ENCODE peak calls at places on chromosomes 7 and 10, in eight cellular contexts. L is RPMI8226; Y is left ventricle myocardium inferior; I is stimulated activated CD4-positive, alpha-beta T cell treated with anti-CD3 and anti-CD28 coated beads, Interleukin-2, amount 100 ng/mL, for 48 hours; V is GM20000; G is WTC11; S is neuronal stem cell; O is activated CD4-positive, alpha-beta T cell treated with anti-CD3 and anti-CD28 coated beads, Interleukin-2, amount 10 ng/mL, durations not matched to agents 7 days and 5 days. P is an unnamed sample.

GRCh38 chr10:114052255-114052654 is 8.6 kb downstream of the ADRB1 start:
- DNase-seq in V (no peak), S (no peak), O (no peak), G (no peak), I (no peak), Y (no peak), L (no peak), P (no peak)

GRCh38 chr7:2821161-2821841 is 22.8 kb downstream of the GNA12 start:
- DNase-seq in S (no peak), V (peak), Y (no peak), O (no peak), L (peak), G (no peak), I (no peak), P (no peak)

GRCh38 chr10:38072552-38072951 is 21.6 kb upstream of the ZNF37A start:
- DNase-seq in Y (no peak), S (no peak), L (no peak), V (no peak), G (no peak), I (no peak), O (no peak), P (peak)

GRCh38 chr7:234712-235553 is 42.6 kb downstream of the FAM20C start:
- DNase-seq in G (no peak), V (no peak), L (no peak), Y (peak), S (no peak), O (no peak), I (no peak), P (no peak)

GRCh38 chr10:59894114-59894513 is 12.2 kb downstream of the CCDC6 start:
- DNase-seq in I (no peak), S (no peak), G (no peak), Y (no peak), L (no peak), V (no peak), O (no peak), P (no peak)

GRCh38 chr7:23679898-23680416 is at the start of gene FAM221A:
- DNase-seq in G (peak), V (peak), Y (peak), I (peak), O (peak), L (peak), S (peak), P (peak)

GRCh38 chr10:131689016-131689415 is 211.8 kb upstream of the PPP2R2D start:
- DNase-seq in Y (no peak), G (peak), I (no peak), L (no peak), O (no peak), S (no peak), V (no peak), P (no peak)

GRCh38 chr10:113052076-113052830 is 102.2 kb downstream of the TCF7L2 start:
- DNase-seq in S (no peak), I (no peak), L (no peak), V (no peak), G (no peak), O (no peak), Y (no peak), P (peak)

GRCh38 chr7:3206101-3206500 is 95.0 kb upstream of the SDK1 start:
- DNase-seq in V (no peak), I (no peak), S (no peak), Y (no peak), L (no peak), O (no peak), G (no peak), P (no peak)

GRCh38 chr10:72316748-72317435 is 37.8 kb downstream of the DNAJB12 start:
- DNase-seq in L (peak), Y (peak), S (no peak), O (peak), G (no peak), V (no peak), I (no peak), P (no peak)

GRCh38 chr10:26556756-26557640 is 118.9 kb downstream of the APBB1IP start:
- DNase-seq in I (no peak), L (peak), O (peak), V (peak), S (peak), G (no peak), Y (no peak), P (peak)

GRCh38 chr7:67484244-67484751 is 487.7 kb downstream of the TYW1 start:
- DNase-seq in O (peak), S (peak), Y (peak), I (peak), G (peak), V (peak), L (peak), P (peak)

GRCh38 chr7:113918946-113919345 is at the start of gene PPP1R3A:
- DNase-seq in V (no peak), Y (no peak), O (no peak), I (no peak), S (no peak), L (peak), G (no peak), P (peak)

GRCh38 chr10:34637419-34637911 is 177.6 kb downstream of the PARD3 start:
- DNase-seq in L (peak), Y (peak), V (peak), O (peak), G (peak), S (peak), I (peak), P (peak)

GRCh38 chr10:75525646-75526045 is 94.2 kb downstream of the LRMDA start:
- DNase-seq in Y (no peak), S (no peak), L (no peak), O (no peak), G (no peak), I (no peak), V (no peak), P (no peak)

GRCh38 chr7:1053002-1053411 is 8.7 kb downstream of the GPR146 start:
- DNase-seq in O (no peak), L (no peak), G (peak), V (no peak), S (no peak), I (no peak), Y (peak), P (no peak)

GRCh38 chr10:51176976-51177690 is 102.8 kb downstream of the PRKG1 start:
- DNase-seq in Y (no peak), L (no peak), O (no peak), G (no peak), V (no peak), S (no peak), I (no peak), P (no peak)

GRCh38 chr10:77715081-77715480 is 77.5 kb upstream of the KCNMA1 start:
- DNase-seq in I (no peak), V (no peak), O (peak), G (no peak), L (peak), Y (no peak), S (no peak), P (peak)

GRCh38 chr10:13162013-13162364 is 631 bp downstream of the MCM10 start:
- DNase-seq in V (peak), I (no peak), G (no peak), O (peak), S (peak), L (peak), Y (no peak), P (no peak)

GRCh38 chr7:4191046-4191445 is 491.0 kb upstream of the FOXK1 start:
- DNase-seq in Y (no peak), V (no peak), G (no peak), I (no peak), L (no peak), O (no peak), S (no peak), P (no peak)

GRCh38 chr10:88565072-88565471 is 18.0 kb downstream of the RNLS start:
- DNase-seq in V (peak), I (no peak), Y (no peak), O (no peak), S (no peak), G (no peak), L (no peak), P (peak)

GRCh38 chr10:49620286-49620810 is 6.5 kb downstream of the CHAT start:
- DNase-seq in G (peak), O (no peak), L (no peak), Y (no peak), I (no peak), V (no peak), S (no peak), P (no peak)

GRCh38 chr10:112347709-112348671 is 25.9 kb upstream of the ACSL5 start:
- DNase-seq in O (no peak), G (no peak), I (no peak), L (no peak), S (no peak), V (peak), Y (no peak), P (no peak)

GRCh38 chr7:121385800-121386179 is 10.3 kb downstream of the FAM3C start:
- DNase-seq in L (no peak), Y (no peak), V (peak), O (no peak), I (no peak), S (no peak), G (no peak), P (peak)

GRCh38 chr10:839550-840205 is 91.8 kb downstream of the LARP4B start:
- DNase-seq in L (no peak), I (no peak), O (no peak), Y (no peak), S (no peak), G (no peak), V (no peak), P (no peak)

GRCh38 chr10:30491832-30492530 is 58.0 kb downstream of the MAP3K8 start:
- DNase-seq in L (no peak), S (no peak), G (no peak), I (no peak), V (no peak), O (no peak), Y (no peak), P (peak)

GRCh38 chr7:2273866-2274265 is 31.8 kb downstream of the NUDT1 start:
- DNase-seq in G (no peak), V (no peak), S (no peak), I (no peak), Y (no peak), L (no peak), O (no peak), P (no peak)